ENCODE peak calls at places on chromosome 18, in nine cellular contexts. E is heart right ventricle; B is spleen; K is tibial nerve; L is naive thymus-derived CD4-positive, alpha-beta T cell; F is tibial artery; R is pancreas; O is thoracic aorta; S is heart left ventricle. W is an unnamed sample.

GRCh38 chr18:35289293-35290069 is 548 bp downstream of the ZSCAN30 start:
- DNase-seq in F (no peak), B (no peak), O (no peak), K (no peak), L (no peak), E (peak; percentile 36), R (no peak), S (no peak), W (no peak)

GRCh38 chr18:63850010-63850409 is 37.5 kb upstream of the SERPINB2 start:
- DNase-seq in O (no peak), E (no peak), F (no peak), K (no peak), R (no peak), L (no peak), S (no peak), B (no peak), W (no peak)

GRCh38 chr18:45282101-45282812 is 333.0 kb upstream of the SLC14A2 start:
- DNase-seq in L (no peak), O (no peak), B (no peak), E (no peak), S (no peak), F (no peak), R (no peak), K (no peak), W (no peak)

GRCh38 chr18:50338122-50338521 is 36.7 kb upstream of the SKA1 start:
- DNase-seq in O (no peak), K (no peak), E (no peak), B (no peak), R (no peak), L (no peak), F (no peak), S (no peak), W (no peak)

GRCh38 chr18:35577045-35577848 is 4.3 kb upstream of the GALNT1 start:
- DNase-seq in O (no peak), F (no peak), K (no peak), E (no peak), B (no peak), S (no peak), L (no peak), R (no peak), W (no peak)

GRCh38 chr18:37659906-37660305 is 94.3 kb upstream of the CELF4 start:
- DNase-seq in F (no peak), B (no peak), E (no peak), R (no peak), S (no peak), L (no peak), O (no peak), K (no peak), W (no peak)

GRCh38 chr18:72160504-72161445 is 383.4 kb downstream of the CBLN2 start:
- DNase-seq in F (no peak), B (no peak), R (no peak), L (no peak), E (no peak), S (no peak), O (no peak), K (no peak), W (no peak)

GRCh38 chr18:22604986-22605421 is 187.3 kb upstream of the CTAGE1 start:
- DNase-seq in O (no peak), E (no peak), S (no peak), F (no peak), K (no peak), R (no peak), B (no peak), L (no peak), W (no peak)

GRCh38 chr18:79982736-79983135 is 5.6 kb downstream of the TXNL4A start:
- DNase-seq in E (no peak), S (no peak), F (no peak), K (no peak), B (no peak), O (no peak), L (no peak), R (no peak), W (no peak)

GRCh38 chr18:78321402-78321801 is 658.2 kb upstream of the SALL3 start:
- DNase-seq in S (no peak), F (no peak), R (no peak), K (no peak), E (no peak), L (no peak), O (no peak), B (no peak), W (no peak)

GRCh38 chr18:55387139-55387984 is 200.6 kb downstream of the TCF4 start:
- DNase-seq in F (no peak), R (peak; percentile 33), L (no peak), O (no peak), E (peak; percentile 70), K (no peak), S (no peak), B (no peak), W (no peak)

GRCh38 chr18:79601234-79601633 is 78.4 kb upstream of the CTDP1 start:
- DNase-seq in R (no peak), S (no peak), L (no peak), K (no peak), B (no peak), F (peak; percentile 25), E (no peak), O (no peak), W (no peak)

GRCh38 chr18:24926649-24927048 is 425.3 kb downstream of the ZNF521 start:
- DNase-seq in L (no peak), S (no peak), K (no peak), F (no peak), E (no peak), O (no peak), B (no peak), R (no peak), W (no peak)

GRCh38 chr18:4068552-4069158 is 386.5 kb downstream of the DLGAP1 start:
- DNase-seq in S (no peak), E (peak; percentile 31), O (no peak), L (no peak), B (no peak), F (no peak), R (no peak), K (peak; percentile 47), W (no peak)

GRCh38 chr18:36481201-36481657 is 183.7 kb downstream of the FHOD3 start:
- DNase-seq in K (no peak), E (no peak), L (no peak), S (no peak), F (no peak), B (no peak), O (no peak), R (no peak), W (no peak)

GRCh38 chr18:39453882-39454281 is 1888.3 kb upstream of the CELF4 start:
- DNase-seq in R (peak; percentile 13), L (no peak), F (no peak), O (no peak), S (peak; percentile 35), B (no peak), K (no peak), E (peak; percentile 77), W (no peak)

GRCh38 chr18:5393779-5394178 is 98.3 kb upstream of the ZBTB14 start:
- DNase-seq in F (no peak), B (no peak), L (no peak), S (no peak), O (no peak), K (no peak), E (no peak), R (no peak), W (no peak)

GRCh38 chr18:3221496-3221895 is 1.7 kb upstream of the MYOM1 start:
- DNase-seq in B (no peak), S (no peak), E (no peak), O (no peak), K (no peak), L (no peak), R (no peak), F (no peak), W (no peak)

GRCh38 chr18:63613420-63613819 is 26.3 kb downstream of the SERPINB13 start:
- DNase-seq in K (no peak), L (no peak), E (no peak), S (no peak), R (no peak), B (no peak), F (no peak), O (no peak), W (no peak)

GRCh38 chr18:74373428-74373827 is 57.8 kb downstream of the C18orf63 start:
- DNase-seq in O (no peak), R (no peak), K (no peak), S (no peak), F (no peak), E (no peak), B (no peak), L (no peak), W (peak; percentile 41)

DNA sequence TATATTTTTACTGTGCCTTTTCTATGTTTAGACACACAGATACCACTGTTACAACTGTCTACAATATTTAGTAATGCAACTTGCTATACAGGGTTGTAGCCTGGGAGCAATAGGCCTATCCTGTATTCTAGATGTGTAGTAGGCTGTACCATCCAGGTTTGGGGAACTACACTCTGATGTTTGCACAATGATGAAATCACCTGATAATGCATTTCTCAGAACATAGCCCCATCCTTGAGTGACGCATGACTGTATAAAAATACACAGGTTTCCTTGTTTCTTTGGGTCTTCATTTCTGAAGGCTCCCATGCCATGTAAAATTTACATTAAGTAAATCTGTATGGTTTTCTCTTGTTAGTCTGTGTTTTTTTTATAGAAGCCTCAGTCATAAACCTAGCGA is 270.9 kb upstream of the SKOR2 start:
- DNase-seq in S (no peak), F (no peak), B (no peak), E (no peak), L (no peak), O (no peak), R (no peak), K (no peak), W (no peak)
- H3K27ac ChIP-seq in S (no peak overlapping the region), F (no peak overlapping the region), B (no peak overlapping the region), E (no peak overlapping the region), L (no peak overlapping the region), O (no peak overlapping the region), R (no peak overlapping the region), K (no peak overlapping the region), W (no peak overlapping the region)

DNA sequence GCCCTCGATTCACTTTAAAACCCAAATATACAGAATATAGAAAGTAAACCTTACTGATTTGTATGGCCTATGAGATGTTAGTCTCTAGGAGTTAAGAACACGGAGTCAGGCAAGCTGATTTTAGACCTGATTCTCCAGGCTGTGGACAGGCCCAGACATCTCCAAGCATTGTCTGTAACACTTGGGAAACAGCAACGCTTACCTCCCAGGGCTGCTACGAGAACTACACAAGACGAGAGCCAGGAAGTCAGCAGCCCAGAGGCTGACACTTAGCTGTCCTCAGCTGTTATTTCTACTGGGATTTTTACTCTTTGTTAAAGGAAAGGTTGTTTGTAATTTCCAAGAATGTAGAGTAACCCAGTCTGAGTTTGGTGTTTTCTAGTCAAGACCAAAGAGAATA is 123.5 kb downstream of the LAMA1 start:
- DNase-seq in R (no peak), L (no peak), S (no peak), E (no peak), K (no peak), O (no peak), F (no peak), B (no peak), W (no peak)
- H3K4me3 ChIP-seq in R (no peak overlapping the region), L (no peak overlapping the region), S (no peak overlapping the region), E (no peak overlapping the region), K (no peak overlapping the region), O (no peak overlapping the region), F (no peak overlapping the region), B (no peak overlapping the region), W (no peak overlapping the region)

GRCh38 chr18:8720141-8720540 is 14.8 kb downstream of the MTCL1 start:
- DNase-seq in R (no peak), B (no peak), E (no peak), K (no peak), S (no peak), L (no peak), F (no peak), O (no peak), W (no peak)
- H3K4me1 ChIP-seq in R (no peaks in the 10 kb centered on the region), B (no peaks in the 10 kb centered on the region), E (no peaks in the 10 kb centered on the region), K (no peaks in the 10 kb centered on the region), S (no peaks in the 10 kb centered on the region), L (no peaks in the 10 kb centered on the region), F (no peaks in the 10 kb centered on the region), O (no peaks in the 10 kb centered on the region), W (no peaks in the 10 kb centered on the region)

GRCh38 chr18:10590412-10590811 is 64.6 kb downstream of the NAPG start:
- DNase-seq in R (no peak), F (no peak), B (no peak), K (no peak), O (no peak), L (no peak), S (no peak), E (no peak), W (no peak)
- H3K27ac ChIP-seq in R (no peak overlapping the region), F (no peak overlapping the region), B (no peak overlapping the region), K (no peak overlapping the region), O (no peak overlapping the region), L (no peak overlapping the region), S (no peak overlapping the region), E (no peak overlapping the region), W (no peak overlapping the region)